ENCODE peak calls at places on chromosomes 13 and 19, in six cellular contexts. One of them, this sample, is unnamed.
A peak's percentile ranks its signal among the peaks of the same experiment; 100 is the strongest.

GRCh38 chr19:1705367-1705766 is 47.9 kb upstream of the ONECUT3 start:
- DNase-seq in NCI-H774: no peak
- DNase-seq in A549: no peak
- DNase-seq in germinal center: no peak
- DNase-seq in activated CD4-positive, alpha-beta T cell treated with anti-CD3 and anti-CD28 coated beads, Interleukin-2, amount 10 ng/mL, durations not matched to agents 7 days and 5 days: no peak
- DNase-seq in heart left ventricle: no peak
- DNase-seq in this sample: no peak

GRCh38 chr13:114227528-114227927 is 7.2 kb upstream of the CDC16 start:
- DNase-seq in NCI-H774: no peak
- DNase-seq in A549: no peak
- DNase-seq in germinal center: no peak
- DNase-seq in activated CD4-positive, alpha-beta T cell treated with anti-CD3 and anti-CD28 coated beads, Interleukin-2, amount 10 ng/mL, durations not matched to agents 7 days and 5 days: no peak
- DNase-seq in heart left ventricle: no peak
- DNase-seq in this sample: no peak

GRCh38 chr19:16594131-16594586 is 21.9 kb upstream of the SLC35E1 start:
- DNase-seq in NCI-H774: no peak
- DNase-seq in A549: no peak
- DNase-seq in germinal center: peak; percentile 44
- DNase-seq in activated CD4-positive, alpha-beta T cell treated with anti-CD3 and anti-CD28 coated beads, Interleukin-2, amount 10 ng/mL, durations not matched to agents 7 days and 5 days: peak; percentile 61
- DNase-seq in heart left ventricle: no peak
- DNase-seq in this sample: peak; percentile 58

GRCh38 chr19:17358395-17358794 is 18.7 kb downstream of the PLVAP start:
- DNase-seq in NCI-H774: no peak
- DNase-seq in A549: peak; percentile 63
- DNase-seq in germinal center: no peak
- DNase-seq in activated CD4-positive, alpha-beta T cell treated with anti-CD3 and anti-CD28 coated beads, Interleukin-2, amount 10 ng/mL, durations not matched to agents 7 days and 5 days: no peak
- DNase-seq in heart left ventricle: no peak
- DNase-seq in this sample: no peak

GRCh38 chr19:58261968-58262921 is 16.5 kb upstream of the ZNF8 start:
- DNase-seq in NCI-H774: no peak
- DNase-seq in A549: no peak
- DNase-seq in germinal center: no peak
- DNase-seq in activated CD4-positive, alpha-beta T cell treated with anti-CD3 and anti-CD28 coated beads, Interleukin-2, amount 10 ng/mL, durations not matched to agents 7 days and 5 days: no peak
- DNase-seq in heart left ventricle: no peak
- DNase-seq in this sample: no peak

GRCh38 chr13:87661471-87661870 is 9.7 kb upstream of the SLITRK5 start:
- DNase-seq in NCI-H774: no peak
- DNase-seq in A549: no peak
- DNase-seq in germinal center: no peak
- DNase-seq in activated CD4-positive, alpha-beta T cell treated with anti-CD3 and anti-CD28 coated beads, Interleukin-2, amount 10 ng/mL, durations not matched to agents 7 days and 5 days: no peak
- DNase-seq in heart left ventricle: no peak
- DNase-seq in this sample: no peak

GRCh38 chr13:80265348-80265747 is 75.6 kb downstream of the SPRY2 start:
- DNase-seq in NCI-H774: no peak
- DNase-seq in A549: no peak
- DNase-seq in germinal center: no peak
- DNase-seq in activated CD4-positive, alpha-beta T cell treated with anti-CD3 and anti-CD28 coated beads, Interleukin-2, amount 10 ng/mL, durations not matched to agents 7 days and 5 days: no peak
- DNase-seq in heart left ventricle: no peak
- DNase-seq in this sample: no peak

GRCh38 chr19:43610493-43610892 is 1.4 kb upstream of the SRRM5 start:
- DNase-seq in NCI-H774: no peak
- DNase-seq in A549: no peak
- DNase-seq in germinal center: no peak
- DNase-seq in activated CD4-positive, alpha-beta T cell treated with anti-CD3 and anti-CD28 coated beads, Interleukin-2, amount 10 ng/mL, durations not matched to agents 7 days and 5 days: no peak
- DNase-seq in heart left ventricle: no peak
- DNase-seq in this sample: no peak

GRCh38 chr13:75410207-75410606 is 71.8 kb downstream of the TBC1D4 start:
- DNase-seq in NCI-H774: no peak
- DNase-seq in A549: no peak
- DNase-seq in germinal center: peak; percentile 64
- DNase-seq in activated CD4-positive, alpha-beta T cell treated with anti-CD3 and anti-CD28 coated beads, Interleukin-2, amount 10 ng/mL, durations not matched to agents 7 days and 5 days: no peak
- DNase-seq in heart left ventricle: peak; percentile 56
- DNase-seq in this sample: no peak

GRCh38 chr19:11261902-11262839 is at the start of gene DOCK6:
- DNase-seq in NCI-H774: no peak
- DNase-seq in A549: no peak
- DNase-seq in germinal center: peak; percentile 47
- DNase-seq in activated CD4-positive, alpha-beta T cell treated with anti-CD3 and anti-CD28 coated beads, Interleukin-2, amount 10 ng/mL, durations not matched to agents 7 days and 5 days: no peak
- DNase-seq in heart left ventricle: peak; percentile 55
- DNase-seq in this sample: no peak

GRCh38 chr13:110305949-110306339 is 1.0 kb downstream of the COL4A1 start:
- DNase-seq in NCI-H774: peak; percentile 34
- DNase-seq in A549: no peak
- DNase-seq in germinal center: no peak
- DNase-seq in activated CD4-positive, alpha-beta T cell treated with anti-CD3 and anti-CD28 coated beads, Interleukin-2, amount 10 ng/mL, durations not matched to agents 7 days and 5 days: no peak
- DNase-seq in heart left ventricle: no peak
- DNase-seq in this sample: no peak

GRCh38 chr13:79196366-79196765 is 209.7 kb downstream of the RBM26 start:
- DNase-seq in NCI-H774: no peak
- DNase-seq in A549: no peak
- DNase-seq in germinal center: no peak
- DNase-seq in activated CD4-positive, alpha-beta T cell treated with anti-CD3 and anti-CD28 coated beads, Interleukin-2, amount 10 ng/mL, durations not matched to agents 7 days and 5 days: no peak
- DNase-seq in heart left ventricle: no peak
- DNase-seq in this sample: no peak

GRCh38 chr13:31172535-31172934 is 10.8 kb upstream of the HSPH1 start:
- DNase-seq in NCI-H774: no peak
- DNase-seq in A549: peak; percentile 27
- DNase-seq in germinal center: no peak
- DNase-seq in activated CD4-positive, alpha-beta T cell treated with anti-CD3 and anti-CD28 coated beads, Interleukin-2, amount 10 ng/mL, durations not matched to agents 7 days and 5 days: no peak
- DNase-seq in heart left ventricle: no peak
- DNase-seq in this sample: no peak

GRCh38 chr19:54030895-54031586 is 32.7 kb downstream of the VSTM1 start:
- DNase-seq in NCI-H774: no peak
- DNase-seq in A549: no peak
- DNase-seq in germinal center: no peak
- DNase-seq in activated CD4-positive, alpha-beta T cell treated with anti-CD3 and anti-CD28 coated beads, Interleukin-2, amount 10 ng/mL, durations not matched to agents 7 days and 5 days: no peak
- DNase-seq in heart left ventricle: no peak
- DNase-seq in this sample: no peak

GRCh38 chr19:30587869-30588268 is 215.7 kb downstream of the ZNF536 start:
- DNase-seq in NCI-H774: no peak
- DNase-seq in A549: no peak
- DNase-seq in germinal center: no peak
- DNase-seq in activated CD4-positive, alpha-beta T cell treated with anti-CD3 and anti-CD28 coated beads, Interleukin-2, amount 10 ng/mL, durations not matched to agents 7 days and 5 days: no peak
- DNase-seq in heart left ventricle: no peak
- DNase-seq in this sample: no peak

GRCh38 chr19:48818234-48818823 is 7.5 kb upstream of the BCAT2 start:
- DNase-seq in NCI-H774: peak; percentile 97
- DNase-seq in A549: no peak
- DNase-seq in germinal center: no peak
- DNase-seq in activated CD4-positive, alpha-beta T cell treated with anti-CD3 and anti-CD28 coated beads, Interleukin-2, amount 10 ng/mL, durations not matched to agents 7 days and 5 days: no peak
- DNase-seq in heart left ventricle: no peak
- DNase-seq in this sample: no peak

GRCh38 chr19:10353793-10354391 is 14.5 kb upstream of the ICAM3 start:
- DNase-seq in NCI-H774: no peak
- DNase-seq in A549: no peak
- DNase-seq in germinal center: no peak
- DNase-seq in activated CD4-positive, alpha-beta T cell treated with anti-CD3 and anti-CD28 coated beads, Interleukin-2, amount 10 ng/mL, durations not matched to agents 7 days and 5 days: peak; percentile 41
- DNase-seq in heart left ventricle: peak; percentile 90
- DNase-seq in this sample: no peak

GRCh38 chr19:33814181-33815165 is 17.8 kb downstream of the KCTD15 start:
- DNase-seq in NCI-H774: no peak
- DNase-seq in A549: no peak
- DNase-seq in germinal center: no peak
- DNase-seq in activated CD4-positive, alpha-beta T cell treated with anti-CD3 and anti-CD28 coated beads, Interleukin-2, amount 10 ng/mL, durations not matched to agents 7 days and 5 days: no peak
- DNase-seq in heart left ventricle: no peak
- DNase-seq in this sample: no peak

GRCh38 chr13:95002968-95003813 is 290.8 kb upstream of the SOX21 start:
- DNase-seq in NCI-H774: peak; percentile 94
- DNase-seq in A549: no peak
- DNase-seq in germinal center: no peak
- DNase-seq in activated CD4-positive, alpha-beta T cell treated with anti-CD3 and anti-CD28 coated beads, Interleukin-2, amount 10 ng/mL, durations not matched to agents 7 days and 5 days: no peak
- DNase-seq in heart left ventricle: no peak
- DNase-seq in this sample: no peak

GRCh38 chr19:5953034-5953589 is 24.8 kb downstream of the RANBP3 start:
- DNase-seq in NCI-H774: no peak
- DNase-seq in A549: no peak
- DNase-seq in germinal center: no peak
- DNase-seq in activated CD4-positive, alpha-beta T cell treated with anti-CD3 and anti-CD28 coated beads, Interleukin-2, amount 10 ng/mL, durations not matched to agents 7 days and 5 days: no peak
- DNase-seq in heart left ventricle: no peak
- DNase-seq in this sample: no peak

GRCh38 chr19:18659281-18660050 is 22.6 kb downstream of the KLHL26 start:
- DNase-seq in NCI-H774: no peak
- DNase-seq in A549: no peak
- DNase-seq in germinal center: peak; percentile 49
- DNase-seq in activated CD4-positive, alpha-beta T cell treated with anti-CD3 and anti-CD28 coated beads, Interleukin-2, amount 10 ng/mL, durations not matched to agents 7 days and 5 days: no peak
- DNase-seq in heart left ventricle: peak; percentile 77
- DNase-seq in this sample: no peak

GRCh38 chr19:4186087-4186993 is 3.9 kb downstream of the ANKRD24 start:
- DNase-seq in NCI-H774: peak; percentile 30
- DNase-seq in A549: peak; percentile 83
- DNase-seq in germinal center: peak; percentile 82
- DNase-seq in activated CD4-positive, alpha-beta T cell treated with anti-CD3 and anti-CD28 coated beads, Interleukin-2, amount 10 ng/mL, durations not matched to agents 7 days and 5 days: peak; percentile 88
- DNase-seq in heart left ventricle: peak; percentile 66
- DNase-seq in this sample: peak; percentile 58

This sample was measured in NK-92 treated with Interleukin-12 subunit alpha and Interleukin-12 subunit beta, amount 100 ng/mL, for 24 hours.